ENCODE peak calls at places on chromosome 17, in seven cellular contexts. Y is GM12865; W is lower leg skin; L is adrenal gland; K is endodermal cell; T is CD8-positive, alpha-beta T cell; G is ascending aorta. C is an unnamed sample.

GRCh38 chr17:64418506-64419339 is 28.1 kb upstream of the PECAM1 start:
- DNase-seq in Y (peak), W (no peak), L (no peak), K (no peak), T (no peak), G (peak), C (no peak)

GRCh38 chr17:61065263-61065773 is 334.3 kb upstream of the TBX2 start:
- DNase-seq in Y (no peak), W (no peak), L (no peak), K (no peak), T (no peak), G (no peak), C (peak)

GRCh38 chr17:34502426-34502825 is 77.0 kb upstream of the TMEM132E start:
- DNase-seq in Y (no peak), W (no peak), L (peak), K (no peak), T (no peak), G (no peak), C (no peak)

GRCh38 chr17:10518271-10519037 is at the start of gene MYH1:
- DNase-seq in Y (no peak), W (no peak), L (no peak), K (no peak), T (no peak), G (no peak), C (no peak)

GRCh38 chr17:35051183-35051578 is 12.3 kb downstream of the RFFL start:
- DNase-seq in Y (peak), W (no peak), L (no peak), K (no peak), T (peak), G (no peak), C (no peak)

GRCh38 chr17:32769846-32770245 is 107.1 kb downstream of the MYO1D start:
- DNase-seq in Y (no peak), W (no peak), L (no peak), K (no peak), T (no peak), G (no peak), C (no peak)

GRCh38 chr17:3695129-3695722 is 729 bp downstream of the P2RX5 start:
- DNase-seq in Y (peak), W (no peak), L (no peak), K (peak), T (no peak), G (no peak), C (no peak)

GRCh38 chr17:9231449-9232154 is 210.3 kb downstream of the NTN1 start:
- DNase-seq in Y (no peak), W (no peak), L (no peak), K (no peak), T (no peak), G (no peak), C (no peak)

GRCh38 chr17:36791961-36792475 is 145.3 kb upstream of the LHX1 start:
- DNase-seq in Y (no peak), W (no peak), L (no peak), K (peak), T (no peak), G (no peak), C (no peak)

GRCh38 chr17:60080545-60080944 is 1.8 kb upstream of the HEATR6 start:
- DNase-seq in Y (no peak), W (no peak), L (no peak), K (no peak), T (no peak), G (no peak), C (no peak)

GRCh38 chr17:3639981-3640596 is 3.5 kb downstream of the CTNS start:
- DNase-seq in Y (peak), W (no peak), L (peak), K (no peak), T (no peak), G (no peak), C (no peak)

GRCh38 chr17:65455972-65456343 is 105.5 kb downstream of the AXIN2 start:
- DNase-seq in Y (peak), W (no peak), L (peak), K (peak), T (no peak), G (no peak), C (peak)

GRCh38 chr17:81553018-81553615 is 964 bp upstream of the FAAP100 start:
- DNase-seq in Y (peak), W (peak), L (peak), K (peak), T (peak), G (peak), C (peak)

GRCh38 chr17:33233855-33234228 is 59.3 kb downstream of the ASIC2 start:
- DNase-seq in Y (peak), W (no peak), L (peak), K (no peak), T (no peak), G (no peak), C (no peak)

GRCh38 chr17:81961554-81962498 is 839 bp upstream of the NOTUM start:
- DNase-seq in Y (no peak), W (no peak), L (no peak), K (peak), T (no peak), G (no peak), C (no peak)

GRCh38 chr17:51103451-51103850 is 17.2 kb downstream of the SPAG9 start:
- DNase-seq in Y (no peak), W (no peak), L (no peak), K (peak), T (no peak), G (no peak), C (no peak)
- TF ChIP-seq CTCF in Y (no peak), W (no peak), L (no peak), K (no peak), T (no peak), G (no peak), C (no peak)

GRCh38 chr17:17951524-17951923 is 20.7 kb downstream of the TOM1L2 start:
- DNase-seq in Y (no peak), W (no peak), L (no peak), K (no peak), T (no peak), G (no peak), C (no peak)
- H3K4me3 ChIP-seq in Y (no peak), W (no peak), L (no peak), K (no peak), T (no peak), G (no peak), C (no peak)

GRCh38 chr17:43170766-43171681 is at the start of gene NBR1:
- DNase-seq in Y (peak), W (peak), L (peak), K (peak), T (peak), G (peak), C (peak)

GRCh38 chr17:43170140-43170765 is 761 bp upstream of the NBR1 start:
- DNase-seq in Y (peak), W (peak), L (peak), K (peak), T (peak), G (peak), C (peak)

GRCh38 chr17:43169561-43170139 is 1.4 kb upstream of the NBR1 start:
- DNase-seq in Y (peak), W (peak), L (peak), K (peak), T (no peak), G (peak), C (no peak)

GRCh38 chr17:43175213-43176118 is 4.5 kb downstream of the NBR1 start:
- DNase-seq in Y (no peak), W (no peak), L (no peak), K (no peak), T (no peak), G (no peak), C (no peak)

DNA sequence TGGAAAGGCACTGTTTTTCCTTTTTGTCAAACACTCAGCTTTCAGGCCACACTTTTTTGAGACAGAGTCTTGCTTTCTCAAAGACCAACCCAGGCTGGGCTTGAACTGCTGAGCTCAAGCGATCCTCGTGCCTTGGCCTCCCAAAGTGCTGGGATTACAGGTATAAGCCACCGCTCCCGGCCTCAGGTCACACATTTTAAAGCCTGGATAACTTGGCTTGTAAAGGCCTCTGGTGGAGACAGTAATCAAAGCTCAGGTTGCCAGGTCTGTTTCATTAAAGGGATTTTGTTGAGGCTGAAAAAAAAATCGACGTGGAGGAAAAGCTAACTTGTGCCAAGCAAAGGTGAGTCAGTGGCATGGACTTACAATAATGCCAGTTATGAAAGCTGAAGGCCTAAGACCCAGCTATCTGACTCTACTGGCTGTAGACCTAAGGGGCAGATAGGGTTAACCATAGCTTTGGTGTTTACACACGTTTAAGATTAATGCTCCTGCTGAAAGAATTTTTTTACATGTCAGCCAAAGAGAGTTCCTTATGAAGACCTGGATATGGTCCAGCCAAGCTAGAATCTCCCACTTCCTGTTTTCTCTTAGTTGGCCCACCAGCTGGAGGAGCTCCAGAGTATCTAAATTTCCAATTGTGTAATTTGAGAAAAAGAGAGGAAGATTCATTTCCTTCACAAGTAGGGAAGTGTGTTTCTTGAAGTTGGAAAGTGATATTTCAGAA is 910 bp downstream of the NBR1 start:
- DNase-seq in Y (peak), W (peak), L (peak), K (peak), T (no peak), G (peak), C (peak)
- TF ChIP-seq CTCF in Y (no peak), W (no peak), L (no peak), K (peak), T (no peak), G (peak), C (peak)

GRCh38 chr17:66965801-66966528 is 1.5 kb downstream of the CACNG4 start:
- DNase-seq in Y (no peak), W (no peak), L (no peak), K (peak), T (no peak), G (no peak), C (no peak)

GRCh38 chr17:66966529-66967418 is 2.3 kb downstream of the CACNG4 start:
- DNase-seq in Y (no peak), W (no peak), L (no peak), K (no peak), T (no peak), G (no peak), C (no peak)

GRCh38 chr17:66963521-66964082 is 905 bp upstream of the CACNG4 start:
- DNase-seq in Y (no peak), W (no peak), L (no peak), K (peak), T (no peak), G (no peak), C (no peak)

GRCh38 chr17:66964930-66965800 is 658 bp downstream of the CACNG4 start:
- DNase-seq in Y (peak), W (no peak), L (no peak), K (peak), T (no peak), G (no peak), C (no peak)

DNA sequence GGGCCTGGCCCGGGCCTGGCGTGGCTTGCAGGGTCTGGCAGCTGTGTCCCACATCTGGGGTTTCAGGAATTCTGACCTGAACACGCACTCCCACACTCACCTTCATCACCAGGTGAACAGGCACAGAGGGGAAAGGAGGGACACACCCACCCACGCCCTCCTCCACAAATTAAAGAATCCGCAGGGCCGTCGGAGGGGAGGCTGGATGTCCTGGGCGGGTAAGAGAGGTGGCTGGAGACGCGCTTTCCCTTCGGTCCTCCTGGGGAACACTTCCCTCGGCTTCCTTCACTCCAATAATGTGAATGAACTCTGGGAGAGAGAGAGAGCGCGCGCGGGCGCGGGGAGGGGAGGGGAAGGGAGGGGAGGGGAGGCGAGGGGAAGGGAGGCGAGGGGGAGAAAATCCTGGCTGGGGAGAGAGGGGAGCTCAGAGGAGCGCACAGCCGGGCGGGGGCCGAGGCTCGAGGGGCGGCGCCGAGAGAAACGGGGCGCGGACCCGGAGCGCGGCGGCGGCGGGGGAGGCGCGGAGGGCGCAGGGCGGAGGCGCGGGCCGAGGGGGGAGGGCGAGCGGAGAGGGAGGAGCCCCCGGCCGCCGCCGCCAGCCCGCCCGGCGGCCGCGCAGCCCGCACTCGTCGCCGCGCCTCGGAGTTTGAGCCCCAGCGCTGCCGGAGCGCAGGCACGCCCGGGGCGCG is at the start of gene CACNG4:
- DNase-seq in Y (no peak), W (no peak), L (no peak), K (peak), T (no peak), G (no peak), C (no peak)
- H3K4me3 ChIP-seq in Y (peak), W (peak), L (peak), K (peak), T (no peak), G (peak), C (peak)

GRCh38 chr17:43720311-43721060 is 38.1 kb downstream of the SOST start:
- DNase-seq in Y (peak), W (peak), L (peak), K (peak), T (peak), G (peak), C (no peak)
- TF ChIP-seq CTCF in Y (no peak), W (no peak), L (no peak), K (no peak), T (no peak), G (no peak), C (no peak)

GRCh38 chr17:6325741-6326140 is 109.2 kb downstream of the AIPL1 start:
- DNase-seq in Y (no peak), W (no peak), L (no peak), K (no peak), T (no peak), G (no peak), C (no peak)

GRCh38 chr17:6330936-6331335 is 104.0 kb downstream of the AIPL1 start:
- DNase-seq in Y (no peak), W (no peak), L (no peak), K (no peak), T (no peak), G (no peak), C (no peak)

GRCh38 chr17:6326483-6326882 is 108.4 kb downstream of the AIPL1 start:
- DNase-seq in Y (no peak), W (no peak), L (no peak), K (no peak), T (no peak), G (no peak), C (no peak)

GRCh38 chr17:6327007-6327406 is 107.9 kb downstream of the AIPL1 start:
- DNase-seq in Y (peak), W (no peak), L (peak), K (peak), T (no peak), G (no peak), C (no peak)

GRCh38 chr17:6328279-6328678 is 106.6 kb downstream of the AIPL1 start:
- DNase-seq in Y (peak), W (no peak), L (no peak), K (no peak), T (no peak), G (no peak), C (no peak)
- H3K4me3 ChIP-seq in Y (no peak), W (no peak), L (no peak), K (no peak), T (no peak), G (no peak), C (no peak)

GRCh38 chr17:45971698-45972141 is 27.3 kb upstream of the STH start:
- DNase-seq in Y (no peak), W (no peak), L (no peak), K (peak), T (no peak), G (no peak), C (no peak)
- TF ChIP-seq CTCF in Y (no peak), W (no peak), L (no peak), K (peak), T (no peak), G (no peak), C (no peak)

DNA sequence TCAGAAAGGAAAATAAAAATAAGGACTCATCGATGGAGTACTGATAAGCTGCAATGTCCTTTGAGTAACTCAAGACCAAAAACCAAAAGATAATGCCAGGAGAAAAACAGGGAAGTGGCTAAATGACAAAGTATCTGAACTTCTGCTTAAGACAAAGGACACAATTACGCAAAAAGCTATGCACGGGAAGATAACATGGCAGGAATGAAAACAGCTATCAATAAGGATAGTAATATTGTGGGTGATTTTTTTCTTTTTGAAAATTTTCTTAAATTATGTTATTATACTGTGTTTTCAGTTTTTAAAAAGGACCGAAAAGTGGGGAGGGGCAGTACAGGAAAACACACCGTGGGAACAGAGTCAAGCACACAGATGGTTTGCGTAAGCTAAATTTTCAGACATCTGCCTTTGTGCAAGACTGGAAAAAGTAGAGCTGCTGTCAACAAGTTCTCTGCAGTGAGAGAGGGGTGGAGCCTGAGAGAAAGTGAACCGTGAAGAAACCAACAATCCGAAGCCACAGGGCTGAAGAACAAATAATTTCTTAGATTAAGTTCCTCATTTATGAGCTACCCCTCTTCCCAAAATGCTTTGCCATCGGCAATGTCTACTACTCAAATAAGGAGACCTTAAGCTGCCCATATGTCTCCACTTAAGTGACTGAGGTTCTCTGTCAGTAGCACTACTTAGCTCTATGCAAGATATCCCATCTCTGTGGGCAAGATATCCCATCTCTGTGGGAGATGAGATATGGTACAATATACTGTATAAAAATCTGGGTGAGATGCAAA is 99.9 kb upstream of the CORO6 start:
- DNase-seq in Y (peak), W (peak), L (peak), K (no peak), T (peak), G (peak), C (no peak)
- H3K4me3 ChIP-seq in Y (peak), W (no peak), L (peak), K (no peak), T (peak), G (no peak), C (no peak)

GRCh38 chr17:7351665-7352558 is at the start of gene KCTD11:
- DNase-seq in Y (peak), W (peak), L (peak), K (peak), T (peak), G (peak), C (peak)
- TF ChIP-seq CTCF in Y (peak), W (no peak), L (no peak), K (peak), T (peak), G (peak), C (peak)

GRCh38 chr17:80478487-80479245 is 2.3 kb upstream of the NPTX1 start:
- DNase-seq in Y (no peak), W (no peak), L (no peak), K (peak), T (no peak), G (no peak), C (no peak)

GRCh38 chr17:80477647-80478478 is 1.5 kb upstream of the NPTX1 start:
- DNase-seq in Y (no peak), W (no peak), L (peak), K (peak), T (no peak), G (no peak), C (no peak)

GRCh38 chr17:80475949-80476876 is at the start of gene NPTX1:
- DNase-seq in Y (no peak), W (no peak), L (no peak), K (peak), T (no peak), G (no peak), C (no peak)

GRCh38 chr17:80474933-80475915 is 1.2 kb downstream of the NPTX1 start:
- DNase-seq in Y (no peak), W (no peak), L (no peak), K (peak), T (no peak), G (no peak), C (no peak)

GRCh38 chr17:80476877-80477646 is 655 bp upstream of the NPTX1 start:
- DNase-seq in Y (no peak), W (no peak), L (no peak), K (peak), T (no peak), G (no peak), C (no peak)
- H3K4me3 ChIP-seq in Y (no peak), W (peak), L (peak), K (no peak), T (peak), G (peak), C (no peak)